ENCODE peak calls at places on chromosomes 1 and 21, in four cellular contexts. N is GM04504; L is activated CD4-positive, CD25-positive, alpha-beta regulatory T cell; P is NCI-H2081. E is an unnamed sample.

GRCh38 chr1:112697781-112698201 is 9.1 kb downstream of the RHOC start:
- DNase-seq in P (no peak), N (no peak), L (no peak), E (no peak)

GRCh38 chr1:46488343-46489168 is 1.1 kb upstream of the DMBX1 start:
- DNase-seq in L (no peak), N (no peak), P (no peak), E (peak; percentile 52)

GRCh38 chr21:32813265-32813903 is 41.8 kb upstream of the PAXBP1 start:
- DNase-seq in P (no peak), N (no peak), L (no peak), E (no peak)

GRCh38 chr1:12542596-12543592 is 75.1 kb downstream of the DHRS3 start:
- DNase-seq in N (no peak), P (no peak), L (no peak), E (no peak)

GRCh38 chr1:28755701-28756100 is 19.0 kb downstream of the YTHDF2 start:
- DNase-seq in L (no peak), N (no peak), P (no peak), E (no peak)

GRCh38 chr21:45140346-45140940 is 66.1 kb downstream of the ADARB1 start:
- DNase-seq in P (peak; percentile 64), L (no peak), N (peak; percentile 86), E (peak; percentile 84)

GRCh38 chr1:2019162-2019542 is at the start of gene GABRD:
- DNase-seq in L (no peak), P (no peak), N (no peak), E (peak; percentile 19)

GRCh38 chr1:24022611-24023359 is 42.7 kb upstream of the SRSF10 start:
- DNase-seq in L (no peak), N (no peak), P (no peak), E (no peak)

GRCh38 chr1:221781102-221781744 is 39.3 kb upstream of the DUSP10 start:
- DNase-seq in L (no peak), P (no peak), N (no peak), E (no peak)

GRCh38 chr1:227654858-227655752 is 80.0 kb downstream of the JMJD4 start:
- DNase-seq in N (no peak), P (no peak), L (no peak), E (no peak)